ENCODE peak calls at places on chromosome 6, in nine cellular contexts. H is HCT116, M is stomach, Z is K562, O is transverse colon, V is sigmoid colon, U is spleen, Q is breast epithelium, B is prostate gland. E is an unnamed sample.

GRCh38 chr6:29071831-29072723 is 15.0 kb downstream of the OR2B3 start:
- DNase-seq in H (peak; percentile 51), M (no peak), Z (peak; percentile 63), O (peak; percentile 8), V (no peak), U (no peak), Q (no peak), B (no peak), E (peak; percentile 2)

GRCh38 chr6:41093729-41094128 is 21.0 kb downstream of the NFYA start:
- DNase-seq in H (no peak), M (no peak), Z (no peak), O (no peak), V (no peak), U (no peak), Q (no peak), B (no peak), E (no peak)

GRCh38 chr6:98828991-98829411 is 5.4 kb upstream of the POU3F2 start:
- DNase-seq in H (no peak), M (no peak), Z (no peak), O (no peak), V (no peak), U (no peak), Q (no peak), B (no peak), E (no peak)

GRCh38 chr6:151475653-151476523 is 17.9 kb upstream of the CCDC170 start:
- DNase-seq in H (peak; percentile 23), M (peak; percentile 38), Z (peak; percentile 57), O (peak; percentile 30), V (no peak), U (no peak), Q (no peak), B (no peak), E (no peak)

GRCh38 chr6:112153926-112154621 is 66.7 kb downstream of the FAM229B start:
- DNase-seq in H (no peak), M (no peak), Z (peak; percentile 13), O (no peak), V (no peak), U (no peak), Q (no peak), B (no peak), E (no peak)

GRCh38 chr6:147621280-147621679 is 112.8 kb downstream of the SAMD5 start:
- DNase-seq in H (no peak), M (no peak), Z (no peak), O (no peak), V (no peak), U (no peak), Q (no peak), B (no peak), E (no peak)

GRCh38 chr6:20875369-20875963 is 341.2 kb downstream of the CDKAL1 start:
- DNase-seq in H (no peak), M (no peak), Z (no peak), O (no peak), V (no peak), U (no peak), Q (no peak), B (peak; percentile 6), E (no peak)

GRCh38 chr6:85641522-85641915 is 1.2 kb downstream of the SYNCRIP start:
- DNase-seq in H (no peak), M (no peak), Z (no peak), O (no peak), V (no peak), U (no peak), Q (no peak), B (no peak), E (no peak)

GRCh38 chr6:37027811-37028469 is 22.5 kb downstream of the FGD2 start:
- DNase-seq in H (no peak), M (no peak), Z (no peak), O (no peak), V (no peak), U (peak; percentile 76), Q (no peak), B (no peak), E (no peak)

GRCh38 chr6:109024784-109025183 is 69.9 kb downstream of the SESN1 start:
- DNase-seq in H (no peak), M (no peak), Z (no peak), O (no peak), V (no peak), U (no peak), Q (no peak), B (no peak), E (no peak)

GRCh38 chr6:13953061-13953705 is 28.4 kb downstream of the RNF182 start:
- DNase-seq in H (peak; percentile 48), M (no peak), Z (no peak), O (no peak), V (no peak), U (no peak), Q (no peak), B (no peak), E (no peak)

GRCh38 chr6:72130327-72130726 is 244.0 kb downstream of the RIMS1 start:
- DNase-seq in H (no peak), M (no peak), Z (no peak), O (no peak), V (no peak), U (no peak), Q (no peak), B (no peak), E (no peak)

GRCh38 chr6:90078513-90079289 is 184.4 kb downstream of the GJA10 start:
- DNase-seq in H (no peak), M (no peak), Z (peak; percentile 28), O (no peak), V (no peak), U (no peak), Q (no peak), B (no peak), E (no peak)

GRCh38 chr6:73656501-73657145 is 2.8 kb upstream of the SLC17A5 start:
- DNase-seq in H (no peak), M (no peak), Z (no peak), O (no peak), V (no peak), U (no peak), Q (no peak), B (no peak), E (no peak)

GRCh38 chr6:37699138-37699766 is 1.6 kb upstream of the MDGA1 start:
- DNase-seq in H (peak; percentile 48), M (peak; percentile 64), Z (no peak), O (peak; percentile 63), V (no peak), U (no peak), Q (no peak), B (peak; percentile 36), E (no peak)

DNA sequence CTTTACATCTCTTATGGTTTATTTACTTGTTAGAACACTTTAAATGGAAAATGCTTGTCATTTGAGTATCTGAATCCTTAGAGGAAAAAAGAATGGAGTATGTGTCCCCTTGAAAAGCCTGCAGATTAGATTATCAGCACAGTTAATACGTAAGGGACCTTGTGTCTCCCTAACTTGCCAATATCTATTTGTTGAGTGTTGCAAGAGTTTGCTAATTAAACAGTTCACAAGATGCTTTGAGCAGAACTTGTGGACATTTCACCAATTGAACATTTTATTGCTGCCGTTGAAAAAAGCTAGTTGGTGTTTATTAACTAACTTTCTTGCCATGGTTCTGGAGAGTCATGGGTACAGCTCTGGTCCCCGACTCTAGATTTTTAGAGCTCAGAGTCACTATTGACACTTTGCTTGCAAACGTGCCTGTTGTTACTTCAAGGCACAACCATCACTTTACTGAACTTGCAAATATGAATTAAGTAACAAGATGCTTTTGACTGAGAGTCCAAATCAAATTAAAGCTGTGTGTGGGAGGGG is 30.6 kb upstream of the PRDM1 start:
- DNase-seq in H (no peak), M (no peak), Z (no peak), O (no peak), V (no peak), U (no peak), Q (no peak), B (peak; percentile 4), E (no peak)
- TF ChIP-seq POLR2A in H (no peak), M (no peak), Z (no peak), O (no peak), V (no peak), U (no peak), Q (no peak), B (no peak), E (no peak)

DNA sequence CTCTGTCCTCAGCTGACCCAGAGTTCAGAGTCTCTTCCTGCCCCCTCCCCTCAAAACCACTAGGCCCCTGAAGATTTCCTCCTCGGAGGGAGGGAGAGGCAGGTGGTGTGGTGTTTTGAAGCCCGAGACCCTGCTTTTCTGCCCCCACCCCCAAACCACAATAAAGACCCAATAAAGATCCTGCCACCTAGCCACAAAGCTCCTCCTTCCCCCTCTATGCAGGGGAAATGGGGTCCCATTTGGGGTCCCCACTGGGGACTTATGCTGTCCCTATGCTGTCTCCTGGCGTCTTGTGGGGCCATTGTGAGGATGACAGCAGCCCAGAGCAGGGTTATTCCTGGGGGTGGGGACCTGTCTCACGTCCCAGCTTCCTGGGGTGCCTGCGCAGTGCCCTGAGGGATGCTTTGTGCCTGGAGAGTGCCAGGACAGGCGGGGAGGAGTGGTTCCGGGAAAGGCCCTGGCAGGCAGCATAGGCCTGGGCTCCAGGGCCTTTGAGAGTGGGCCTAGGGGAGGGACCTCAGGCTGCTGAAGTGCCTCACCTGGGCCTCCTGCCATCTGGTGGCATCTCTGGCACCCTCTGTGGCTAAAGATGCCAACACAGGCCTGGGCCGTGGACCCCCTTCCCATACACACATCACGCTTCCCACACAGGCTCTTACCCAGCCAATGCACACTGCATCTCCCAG is 8.0 kb upstream of the ARMC12 start:
- DNase-seq in H (no peak), M (peak; percentile 41), Z (no peak), O (peak; percentile 65), V (peak; percentile 87), U (peak; percentile 88), Q (peak; percentile 94), B (peak; percentile 92), E (no peak)
- TF ChIP-seq POLR2AphosphoS5 in H (no peak), M (peak; percentile 26), Z (no peak), O (peak; percentile 42), V (peak; percentile 18), U (peak; percentile 11), Q (peak; percentile 84), B (peak; percentile 87), E (no peak)

DNA sequence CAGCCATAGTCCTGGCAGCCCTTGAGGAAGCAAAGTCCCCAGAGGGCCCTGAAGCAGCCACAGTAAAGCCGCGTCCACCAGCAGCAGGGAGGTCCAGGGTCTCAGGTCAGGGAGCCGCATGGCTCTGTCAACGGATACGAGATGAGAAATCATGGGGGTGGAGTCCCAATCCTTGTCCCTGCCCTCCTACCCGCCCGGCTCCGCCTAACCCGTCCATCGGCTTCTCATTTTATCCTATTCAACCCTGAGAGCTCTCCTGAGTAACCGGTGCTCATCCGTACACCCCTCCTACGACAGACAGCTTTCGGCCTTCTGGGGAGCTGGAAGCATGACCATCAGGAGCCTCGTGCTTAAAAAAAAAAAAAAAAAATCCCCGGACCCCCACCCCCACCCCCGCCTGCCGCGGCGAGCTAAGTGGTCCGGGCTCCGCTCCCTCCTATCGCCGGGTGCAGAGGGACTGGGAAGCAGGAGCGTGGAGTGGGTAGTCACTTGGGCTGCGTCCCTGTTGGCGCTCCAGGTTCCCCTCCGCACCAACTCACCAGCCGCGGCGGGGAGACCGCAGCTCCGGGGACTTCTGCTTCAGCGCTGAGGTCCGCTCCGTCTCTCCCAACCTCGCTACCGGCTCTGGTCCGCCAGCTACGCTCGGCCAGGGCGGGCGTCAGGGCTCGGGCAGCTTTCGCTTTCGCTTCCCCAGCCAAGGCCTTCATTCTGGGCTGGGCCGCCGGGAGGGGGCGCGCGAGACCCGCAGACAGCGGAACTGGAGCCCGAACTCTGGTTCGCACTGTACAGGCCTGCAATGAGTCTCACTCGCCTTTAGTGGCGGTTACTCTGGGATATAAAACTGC is at the start of gene TAP2:
- DNase-seq in H (peak; percentile 79), M (peak; percentile 98), Z (peak; percentile 94), O (peak; percentile 99), V (peak; percentile 97), U (peak; percentile 100), Q (peak; percentile 93), B (peak; percentile 94), E (peak; percentile 91)
- TF ChIP-seq POLR2A in H (peak; percentile 84), M (no peak), Z (peak; percentile 83), O (peak; percentile 74), V (peak; percentile 25), U (peak; percentile 82), Q (peak; percentile 19), B (peak; percentile 75), E (peak; percentile 16)

GRCh38 chr6:169189686-169190085 is 64.0 kb downstream of the THBS2 start:
- DNase-seq in H (no peak), M (no peak), Z (no peak), O (no peak), V (no peak), U (no peak), Q (no peak), B (no peak), E (no peak)
- TF ChIP-seq POLR2AphosphoS5 in H (no peak), M (no peak), Z (no peak), O (no peak), V (no peak), U (no peak), Q (no peak), B (no peak), E (no peak)

E was measured in GM12891.